ENCODE peak calls at places on chromosomes 1 and 21, in four cellular contexts. N is A549, E is adrenal gland, U is Peyer's patch. D is an unnamed sample.

GRCh38 chr1:53625766-53626520 is 113.0 kb downstream of the GLIS1 start:
- DNase-seq in N (no peak), U (no peak), E (no peak), D (no peak)

GRCh38 chr21:29829514-29830255 is 110.1 kb downstream of the GRIK1 start:
- DNase-seq in N (no peak), U (no peak), E (no peak), D (no peak)

GRCh38 chr1:111960971-111961370 is 28.5 kb downstream of the KCND3 start:
- DNase-seq in U (no peak), E (no peak), N (no peak), D (no peak)

GRCh38 chr1:17419626-17420328 is 19.7 kb downstream of the RCC2 start:
- DNase-seq in E (peak), U (peak), N (peak), D (peak)

GRCh38 chr1:7224644-7225043 is 439.4 kb downstream of the CAMTA1 start:
- DNase-seq in N (peak), E (no peak), U (no peak), D (no peak)

GRCh38 chr1:54865238-54866073 is 21.5 kb downstream of the DHCR24 start:
- DNase-seq in U (no peak), E (peak), N (no peak), D (no peak)

GRCh38 chr1:35047188-35047858 is 15.6 kb upstream of the ZMYM6 start:
- DNase-seq in E (no peak), N (no peak), U (no peak), D (no peak)

GRCh38 chr21:33313183-33313582 is 11.6 kb upstream of the IFNAR1 start:
- DNase-seq in U (no peak), N (no peak), E (no peak), D (no peak)

GRCh38 chr1:118984086-118984989 is 3.8 kb downstream of the TBX15 start:
- DNase-seq in U (no peak), N (no peak), E (no peak), D (no peak)

GRCh38 chr1:43978551-43979260 is at the start of gene B4GALT2:
- DNase-seq in E (no peak), N (no peak), U (peak), D (peak)

GRCh38 chr1:114750780-114751179 is 7.0 kb downstream of the CSDE1 start:
- DNase-seq in E (no peak), U (no peak), N (no peak), D (no peak)

DNA sequence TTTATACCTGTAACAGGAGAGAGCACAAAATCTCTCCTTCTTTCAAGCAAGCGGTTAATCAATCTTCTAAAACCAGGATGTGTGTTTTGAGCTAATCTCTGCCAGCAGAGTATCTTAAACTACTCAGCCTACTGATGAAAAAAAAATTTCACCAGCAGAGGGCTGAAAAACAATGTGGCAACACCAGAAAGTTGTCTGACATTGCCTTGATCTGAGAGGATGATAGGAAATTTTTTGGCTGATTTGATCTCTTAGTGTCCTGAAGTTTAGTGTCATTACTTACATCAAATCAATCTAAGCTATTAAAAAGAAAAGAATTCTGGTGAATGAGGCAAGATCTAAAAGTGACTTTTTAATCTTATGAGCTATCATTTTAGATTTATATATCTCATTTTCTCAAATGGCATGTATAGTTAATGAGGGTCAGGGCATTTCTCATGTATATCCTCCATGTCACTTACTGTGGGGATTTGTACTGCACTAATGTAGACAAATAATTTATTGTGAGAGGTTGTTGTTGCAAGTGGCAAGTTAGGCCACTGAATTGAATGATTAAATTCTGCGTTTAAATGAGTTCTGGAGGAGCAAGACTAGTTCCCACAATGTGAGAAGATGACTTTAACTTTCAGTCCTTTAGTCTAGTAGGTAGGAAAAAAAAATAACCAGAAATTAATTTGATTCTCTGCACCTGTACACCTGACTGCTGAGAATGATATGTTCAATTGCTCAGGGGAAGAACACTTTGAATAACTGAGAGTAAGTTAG is 10.8 kb downstream of the ADAMTS1 start:
- DNase-seq in E (no peak), U (no peak), N (no peak), D (no peak)
- TF ChIP-seq POLR2A in E (no peak), U (no peak), N (no peak), D (no peak)

GRCh38 chr1:184790642-184791041 is 36.0 kb upstream of the EDEM3 start:
- DNase-seq in N (no peak), E (no peak), U (no peak), D (no peak)

GRCh38 chr1:184793967-184794366 is 39.3 kb upstream of the EDEM3 start:
- DNase-seq in E (no peak), N (no peak), U (no peak), D (no peak)

GRCh38 chr1:184791199-184791935 is 36.7 kb upstream of the EDEM3 start:
- DNase-seq in E (no peak), N (no peak), U (no peak), D (no peak)

GRCh38 chr1:184789899-184790298 is 35.2 kb upstream of the EDEM3 start:
- DNase-seq in E (no peak), U (no peak), N (no peak), D (no peak)

DNA sequence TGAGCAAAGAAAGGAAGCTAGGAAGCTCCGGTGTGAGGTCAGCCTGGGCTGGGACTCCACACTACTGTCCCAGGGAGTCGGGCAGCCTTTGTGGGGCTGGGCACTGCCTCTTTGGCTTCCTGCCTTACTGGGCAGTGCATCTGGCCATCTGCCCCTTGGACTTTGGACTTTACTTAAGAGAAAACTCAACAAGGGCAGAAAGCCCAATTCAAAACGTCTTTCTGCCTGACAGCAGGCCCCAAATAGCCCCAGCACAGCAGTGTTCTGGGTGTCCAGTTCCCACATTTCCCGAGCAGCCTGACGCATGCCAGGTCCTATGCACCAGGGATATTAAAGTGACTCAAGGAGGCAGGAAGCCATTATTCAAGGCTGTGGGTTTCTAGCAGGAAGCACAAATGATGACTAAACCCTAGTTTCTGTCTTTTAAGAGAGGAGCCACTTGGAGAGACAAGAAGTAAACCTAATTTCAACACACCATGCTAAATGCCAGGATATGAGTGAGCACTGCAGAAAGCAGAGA is 37.9 kb upstream of the EDEM3 start:
- DNase-seq in N (peak), E (peak), U (peak), D (no peak)
- TF ChIP-seq POLR2A in N (no peak), E (peak), U (no peak), D (no peak)

GRCh38 chr1:93448983-93449805 is 1.3 kb downstream of the FNBP1L start:
- DNase-seq in U (peak), N (peak), E (no peak), D (peak)

GRCh38 chr1:93450331-93450730 is 2.4 kb downstream of the FNBP1L start:
- DNase-seq in N (no peak), U (no peak), E (no peak), D (no peak)

GRCh38 chr1:93448292-93448982 is 519 bp downstream of the FNBP1L start:
- DNase-seq in E (peak), N (peak), U (peak), D (peak)

GRCh38 chr1:93446837-93447451 is 974 bp upstream of the FNBP1L start:
- DNase-seq in E (peak), U (peak), N (peak), D (peak)

DNA sequence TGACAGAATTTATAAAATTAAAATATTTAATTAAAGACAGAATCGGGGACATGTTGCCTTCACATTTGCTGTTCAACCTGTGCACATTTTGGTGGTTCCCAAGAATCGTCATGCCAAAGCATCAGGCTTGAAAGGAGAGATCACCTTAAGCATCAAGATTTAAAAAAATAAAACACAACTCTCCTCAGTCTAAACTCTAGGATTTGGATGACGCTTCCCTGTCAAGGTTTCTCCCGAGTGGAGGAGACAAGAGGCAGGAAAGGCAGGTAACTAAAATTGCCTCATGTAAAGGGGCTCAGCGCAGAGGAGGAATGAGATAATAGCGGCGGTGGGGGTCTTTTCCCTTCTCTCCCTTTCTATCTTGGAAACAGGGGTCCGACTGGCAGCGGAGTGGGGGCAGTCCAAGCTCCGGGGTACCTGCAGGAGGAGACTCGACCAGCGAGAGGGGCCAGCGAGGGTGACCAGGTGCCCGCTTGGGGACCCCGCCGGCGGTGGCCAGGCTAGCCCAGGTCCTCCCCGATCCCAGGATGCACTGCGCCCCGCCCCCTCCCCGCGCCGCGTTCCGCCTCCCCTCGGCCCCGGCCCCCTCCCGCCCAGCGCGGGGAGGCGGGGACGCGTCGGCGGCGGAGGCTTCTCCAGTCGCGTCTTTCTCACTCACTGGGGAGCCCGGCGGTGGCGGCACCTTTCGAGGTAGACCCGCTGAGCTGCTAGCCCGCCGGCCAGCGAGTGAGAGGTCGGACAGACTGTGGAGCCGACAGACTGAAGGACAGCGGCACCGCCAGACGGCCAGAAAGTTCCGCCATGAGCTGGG is at the start of gene FNBP1L:
- DNase-seq in N (peak), U (peak), E (peak), D (peak)
- TF ChIP-seq POLR2A in N (peak), U (peak), E (peak), D (no peak)

GRCh38 chr1:2295526-2295925 is 67.4 kb downstream of the SKI start:
- DNase-seq in U (no peak), N (no peak), E (no peak), D (peak)
- TF ChIP-seq POLR2A in U (no peak), N (no peak), E (no peak), D (no peak)

GRCh38 chr1:116374340-116375164 is 1.5 kb downstream of the ATP1A1 start:
- DNase-seq in E (no peak), N (no peak), U (peak), D (peak)

GRCh38 chr1:116376734-116377096 is 3.7 kb downstream of the ATP1A1 start:
- DNase-seq in E (no peak), N (no peak), U (no peak), D (no peak)

GRCh38 chr1:116377564-116378529 is 4.8 kb downstream of the ATP1A1 start:
- DNase-seq in U (no peak), E (peak), N (peak), D (peak)

GRCh38 chr1:116375165-116375883 is 2.3 kb downstream of the ATP1A1 start:
- DNase-seq in E (no peak), U (no peak), N (no peak), D (peak)

GRCh38 chr1:116375884-116376733 is 3.1 kb downstream of the ATP1A1 start:
- DNase-seq in E (peak), N (peak), U (peak), D (peak)
- TF ChIP-seq POLR2A in E (no peak), N (no peak), U (peak), D (peak)

DNA sequence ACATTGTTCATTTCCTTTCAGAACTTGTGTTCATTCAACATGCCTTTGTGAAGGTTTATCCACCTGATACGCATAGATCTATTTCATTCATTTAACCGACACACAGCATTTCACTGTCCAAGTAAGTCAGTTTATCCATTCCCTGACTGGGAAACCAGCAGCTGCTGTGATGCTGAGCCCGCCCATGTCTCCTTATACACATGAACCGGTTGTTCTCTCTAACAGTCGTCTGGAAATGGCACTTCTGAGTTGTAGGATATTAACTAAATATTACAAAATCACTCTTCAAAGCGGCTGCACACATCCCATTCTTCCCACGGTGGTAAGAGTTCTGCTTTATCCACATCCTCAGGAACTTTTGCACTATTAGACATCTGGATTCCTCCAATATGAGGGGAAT is 71.1 kb downstream of the NPHP4 start:
- DNase-seq in E (no peak), U (no peak), N (no peak), D (no peak)
- TF ChIP-seq POLR2A in E (no peak), U (no peak), N (no peak), D (no peak)

GRCh38 chr1:156065212-156065611 is 4.3 kb downstream of the RAB25 start:
- DNase-seq in U (no peak), E (no peak), N (no peak), D (no peak)

GRCh38 chr1:156064615-156065014 is 3.7 kb downstream of the RAB25 start:
- DNase-seq in U (no peak), E (no peak), N (no peak), D (no peak)

GRCh38 chr1:156062189-156062588 is 1.2 kb downstream of the RAB25 start:
- DNase-seq in E (no peak), U (peak), N (no peak), D (no peak)

GRCh38 chr1:156063997-156064285 is 3.0 kb downstream of the RAB25 start:
- DNase-seq in U (no peak), E (no peak), N (no peak), D (no peak)

GRCh38 chr1:156060937-156061636 is at the start of gene RAB25:
- DNase-seq in E (no peak), U (peak), N (no peak), D (no peak)
- TF ChIP-seq POLR2A in E (peak), U (peak), N (no peak), D (no peak)

GRCh38 chr1:220687809-220688208 is 2.4 kb upstream of the C1orf115 start:
- DNase-seq in U (no peak), E (no peak), N (no peak), D (no peak)

GRCh38 chr1:220692436-220693228 is 2.5 kb downstream of the C1orf115 start:
- DNase-seq in E (no peak), N (no peak), U (no peak), D (no peak)

GRCh38 chr1:220689696-220690095 is 467 bp upstream of the C1orf115 start:
- DNase-seq in N (no peak), U (no peak), E (no peak), D (no peak)

GRCh38 chr1:220690140-220691038 is at the start of gene C1orf115:
- DNase-seq in U (peak), E (peak), N (peak), D (peak)

GRCh38 chr1:220691039-220691684 is 999 bp downstream of the C1orf115 start:
- DNase-seq in U (peak), N (no peak), E (no peak), D (no peak)
- TF ChIP-seq POLR2A in U (peak), N (no peak), E (no peak), D (no peak)

DNA sequence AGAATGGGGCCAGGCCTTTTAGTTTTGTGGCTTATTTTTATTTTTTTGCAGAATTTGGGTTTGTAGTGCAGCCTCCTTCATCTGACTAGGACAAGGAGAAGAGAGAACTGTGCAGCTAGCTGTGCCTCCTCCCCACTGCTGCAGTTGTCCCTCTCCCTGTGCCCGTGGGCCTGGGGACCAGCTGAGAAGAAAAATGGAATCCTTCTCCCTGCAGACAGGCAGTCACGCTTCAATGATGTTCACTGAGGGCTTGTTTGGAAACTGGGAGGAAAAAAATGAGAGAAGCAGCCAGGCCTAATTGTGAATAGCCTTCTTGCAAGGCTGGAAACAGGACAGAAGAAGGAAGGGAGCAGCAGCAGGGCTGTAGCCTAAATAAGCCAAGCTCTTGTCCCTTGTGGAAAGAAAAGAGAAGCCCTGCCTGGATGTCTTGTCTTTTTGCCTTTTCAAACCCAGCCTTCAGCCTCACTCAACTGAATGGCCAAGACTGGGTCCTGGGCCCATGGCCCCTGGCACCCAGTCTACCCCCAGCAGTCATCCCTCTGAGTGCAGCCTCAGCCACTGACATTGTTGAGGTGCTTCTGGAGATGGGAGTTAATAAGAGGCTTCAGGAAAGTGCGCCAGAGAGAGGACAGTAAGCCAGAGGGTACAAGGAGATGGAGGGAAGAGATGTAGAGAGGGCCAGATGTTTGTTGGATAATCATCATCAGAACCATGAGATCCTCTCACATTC is 7.0 kb downstream of the FNDC5 start:
- DNase-seq in U (no peak), E (no peak), N (no peak), D (no peak)
- TF ChIP-seq POLR2A in U (no peak), E (no peak), N (no peak), D (no peak)